ENCODE peak calls at places on chromosomes 6 and 20, in seven cellular contexts. R is fibroblast of villous mesenchyme, U is AG04449, T is lower lobe of right lung, P is progenitor cell of endocrine pancreas, F is glutamatergic neuron, L is dorsolateral prefrontal cortex. S is an unnamed sample.
A peak's percentile ranks its signal among the peaks of the same experiment; 100 is the strongest.

GRCh38 chr6:28312939-28313338 is 23.0 kb downstream of the ZSCAN31 start:
- DNase-seq in L (no peak), F (no peak), R (no peak), U (no peak), P (no peak), T (no peak), S (no peak)

GRCh38 chr20:6074145-6074561 is 20.3 kb upstream of the LRRN4 start:
- DNase-seq in R (no peak), T (no peak), U (no peak), L (no peak), P (no peak), F (no peak), S (no peak)

GRCh38 chr6:35568967-35569606 is 56.4 kb upstream of the TULP1 start:
- DNase-seq in R (peak; percentile 27), F (peak; percentile 78), T (peak; percentile 65), P (no peak), U (no peak), L (no peak), S (no peak)

GRCh38 chr6:90496191-90496590 is 90.7 kb downstream of the MAP3K7 start:
- DNase-seq in L (no peak), U (no peak), F (no peak), R (no peak), T (no peak), P (no peak), S (no peak)

GRCh38 chr6:41379314-41379713 is 43.9 kb downstream of the NCR2 start:
- DNase-seq in U (no peak), P (no peak), L (no peak), R (no peak), F (no peak), T (no peak), S (no peak)

GRCh38 chr6:3026811-3027626 is 27.3 kb downstream of the NQO2 start:
- DNase-seq in F (no peak), R (no peak), U (no peak), L (no peak), T (no peak), P (no peak), S (peak; percentile 59)

GRCh38 chr20:32528291-32528891 is 56.7 kb downstream of the NOL4L start:
- DNase-seq in F (peak; percentile 81), U (no peak), L (no peak), R (no peak), T (peak; percentile 50), P (no peak), S (no peak)

GRCh38 chr20:23631981-23632710 is 5.6 kb downstream of the CST3 start:
- DNase-seq in T (peak; percentile 60), F (no peak), U (no peak), R (no peak), P (no peak), L (no peak), S (no peak)

GRCh38 chr20:43304598-43304997 is 114.9 kb upstream of the PTPRT start:
- DNase-seq in L (no peak), F (no peak), U (no peak), T (no peak), P (no peak), R (no peak), S (no peak)

GRCh38 chr20:15848126-15848525 is 725.1 kb downstream of the KIF16B start:
- DNase-seq in P (no peak), U (no peak), L (no peak), F (no peak), R (no peak), T (no peak), S (no peak)

GRCh38 chr6:170233304-170234205 is 57.3 kb downstream of the DLL1 start:
- DNase-seq in P (no peak), F (no peak), U (no peak), L (no peak), T (no peak), R (no peak), S (no peak)

GRCh38 chr20:1524004-1524403 is 32.8 kb upstream of the SIRPB2 start:
- DNase-seq in U (no peak), T (no peak), L (no peak), F (no peak), R (no peak), P (no peak), S (no peak)

GRCh38 chr6:144898052-144898689 is 613.0 kb downstream of the UTRN start:
- DNase-seq in F (no peak), U (no peak), R (peak; percentile 16), T (no peak), P (no peak), L (no peak), S (no peak)

GRCh38 chr20:57620274-57620990 is at the start of gene ZBP1:
- DNase-seq in U (no peak), P (no peak), R (no peak), L (no peak), F (no peak), T (peak; percentile 69), S (peak; percentile 58)

GRCh38 chr20:37352611-37352980 is 6.7 kb downstream of the SRC start:
- DNase-seq in F (no peak), U (no peak), R (no peak), P (no peak), T (no peak), L (no peak), S (no peak)

GRCh38 chr20:45589725-45590124 is 10.6 kb upstream of the WFDC8 start:
- DNase-seq in T (no peak), R (no peak), L (no peak), P (no peak), U (no peak), F (no peak), S (no peak)

GRCh38 chr6:5541751-5542432 is 280.6 kb downstream of the FARS2 start:
- DNase-seq in F (no peak), T (no peak), U (no peak), P (no peak), R (no peak), L (no peak), S (no peak)

GRCh38 chr6:96878101-96878500 is 19.6 kb downstream of the NDUFAF4 start:
- DNase-seq in T (no peak), U (no peak), L (no peak), F (no peak), R (peak; percentile 88), P (no peak), S (no peak)

GRCh38 chr20:46494077-46494476 is 19.3 kb downstream of the ZNF334 start:
- DNase-seq in R (no peak), L (no peak), U (no peak), F (no peak), P (no peak), T (no peak), S (no peak)

GRCh38 chr6:136696238-136696637 is 96.0 kb downstream of the MAP3K5 start:
- DNase-seq in R (peak; percentile 91), L (no peak), U (no peak), P (no peak), T (no peak), F (no peak), S (no peak)

GRCh38 chr6:159578629-159579028 is 114.4 kb downstream of the SOD2 start:
- DNase-seq in P (no peak), U (no peak), T (no peak), F (no peak), L (no peak), R (no peak), S (no peak)

GRCh38 chr6:126773122-126773805 is 345.2 kb upstream of the RSPO3 start:
- DNase-seq in R (no peak), T (no peak), L (no peak), P (no peak), U (peak; percentile 4), F (no peak), S (no peak)

GRCh38 chr6:107991061-107991460 is 33.1 kb upstream of the SEC63 start:
- DNase-seq in R (peak; percentile 4), U (no peak), P (no peak), T (no peak), F (no peak), L (no peak), S (no peak)

GRCh38 chr20:63895202-63895885 is 418 bp downstream of the DNAJC5 start:
- DNase-seq in T (no peak), U (no peak), P (no peak), F (no peak), R (no peak), L (no peak), S (no peak)

GRCh38 chr6:35258858-35259193 is 709 bp upstream of the ZNF76 start:
- DNase-seq in U (no peak), P (peak; percentile 22), T (peak; percentile 53), R (peak; percentile 77), F (no peak), L (peak; percentile 39), S (no peak)

DNA sequence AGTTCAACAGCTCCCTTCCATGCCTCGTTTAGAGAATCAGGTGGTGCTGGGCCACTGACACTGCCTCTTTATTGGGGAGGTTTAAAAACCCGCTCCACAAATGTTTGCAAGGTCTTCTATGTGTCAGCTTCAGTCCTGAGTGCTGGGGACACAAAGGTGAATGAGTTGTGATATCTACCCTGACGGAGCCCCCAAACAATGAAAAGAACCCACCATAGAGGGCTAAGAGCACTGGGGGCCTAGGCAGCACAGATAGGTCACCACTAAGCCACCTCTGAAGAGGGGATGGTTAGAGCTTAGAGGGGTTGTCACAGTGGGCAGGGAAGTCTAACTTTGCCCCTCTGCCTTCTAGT is 22.0 kb downstream of the MAP1LC3A start:
- DNase-seq in P (no peak), T (no peak), U (no peak), R (no peak), L (no peak), F (no peak), S (no peak)
- TF ChIP-seq CTCF in P (no peak), T (no peak), U (no peak), R (no peak), L (no peak), F (no peak), S (no peak)

GRCh38 chr6:105274678-105275077 is 94.9 kb upstream of the POPDC3 start:
- DNase-seq in P (no peak), R (no peak), F (no peak), L (no peak), U (no peak), T (no peak), S (no peak)

GRCh38 chr6:105273589-105273988 is 93.8 kb upstream of the POPDC3 start:
- DNase-seq in P (no peak), F (no peak), U (no peak), T (no peak), R (no peak), L (no peak), S (no peak)

GRCh38 chr6:105272783-105273182 is 93.0 kb upstream of the POPDC3 start:
- DNase-seq in P (no peak), R (no peak), L (no peak), F (peak; percentile 22), U (no peak), T (no peak), S (no peak)

GRCh38 chr6:105269390-105269789 is 89.6 kb upstream of the POPDC3 start:
- DNase-seq in L (no peak), P (no peak), U (no peak), R (no peak), T (no peak), F (no peak), S (no peak)

GRCh38 chr6:105270511-105270910 is 90.7 kb upstream of the POPDC3 start:
- DNase-seq in L (no peak), T (no peak), R (peak; percentile 48), U (peak; percentile 7), F (no peak), P (no peak), S (no peak)
- TF ChIP-seq CTCF in L (no peak), T (no peak), R (no peak), U (no peak), F (no peak), P (no peak), S (no peak)

GRCh38 chr6:163023700-163024099 is 295.9 kb downstream of the PACRG start:
- DNase-seq in F (no peak), T (no peak), P (no peak), R (no peak), U (no peak), L (no peak), S (no peak)
- TF ChIP-seq CTCF in F (no peak), T (no peak), P (no peak), R (no peak), U (no peak), L (no peak), S (no peak)

GRCh38 chr20:62753626-62754025 is 42.6 kb upstream of the MRGBP start:
- DNase-seq in T (peak; percentile 20), R (no peak), L (no peak), F (no peak), U (no peak), P (no peak), S (no peak)
- TF ChIP-seq CTCF in T (no peak), R (no peak), L (no peak), F (no peak), U (no peak), P (no peak), S (no peak)